ENCODE peak calls at places on chromosomes 4 and X, in ten cellular contexts. N is neural progenitor cell; Z is effector memory CD4-positive, alpha-beta T cell; U is tibial artery; M is cardiac muscle cell; X is aorta; H is brain microvascular endothelial cell; L is PC-3; G is HepG2; S is hepatocyte. K is an unnamed sample.

GRCh38 chrX:82333575-82333974 is 1131.7 kb downstream of the SH3BGRL start:
- DNase-seq in H (no peak), S (peak; percentile 8), Z (no peak), G (no peak), X (no peak), U (no peak), L (no peak), N (no peak), M (no peak), K (no peak)

GRCh38 chrX:103818844-103819243 is 13.2 kb downstream of the RAB9B start:
- DNase-seq in S (peak; percentile 11), H (no peak), N (no peak), G (no peak), Z (no peak), L (no peak), X (no peak), M (peak; percentile 31), U (no peak), K (no peak)

GRCh38 chr4:107647591-107647990 is 72.4 kb downstream of the PAPSS1 start:
- DNase-seq in X (no peak), U (no peak), Z (no peak), N (no peak), G (no peak), H (no peak), M (no peak), L (no peak), S (no peak), K (no peak)

GRCh38 chr4:156378053-156378665 is 424.5 kb upstream of the CTSO start:
- DNase-seq in H (peak; percentile 38), Z (no peak), M (peak; percentile 41), S (peak; percentile 58), X (no peak), U (no peak), N (peak; percentile 50), G (peak; percentile 2), L (peak; percentile 63), K (no peak)

GRCh38 chrX:68826113-68826980 is 2.5 kb upstream of the EFNB1 start:
- DNase-seq in H (no peak), Z (no peak), U (no peak), S (no peak), L (no peak), G (peak; percentile 29), N (no peak), X (no peak), M (no peak), K (no peak)

GRCh38 chrX:67544871-67545771 is 1.3 kb downstream of the AR start:
- DNase-seq in S (peak; percentile 44), L (no peak), G (no peak), M (peak; percentile 33), X (peak; percentile 78), N (peak; percentile 48), H (peak; percentile 18), Z (no peak), U (peak; percentile 64), K (no peak)

GRCh38 chrX:154734101-154734781 is 16.6 kb downstream of the GAB3 start:
- DNase-seq in L (peak; percentile 43), H (peak; percentile 80), U (peak; percentile 72), N (no peak), S (no peak), X (no peak), G (no peak), M (peak; percentile 84), Z (no peak), K (no peak)

GRCh38 chr4:1333256-1333655 is 13.8 kb upstream of the UVSSA start:
- DNase-seq in S (no peak), U (peak; percentile 64), X (no peak), Z (no peak), L (no peak), H (no peak), G (no peak), N (no peak), M (no peak), K (no peak)

GRCh38 chrX:129649268-129650182 is 5.2 kb downstream of the APLN start:
- DNase-seq in X (no peak), N (no peak), Z (no peak), G (no peak), U (no peak), M (peak; percentile 37), H (peak; percentile 24), L (peak; percentile 63), S (no peak), K (no peak)

GRCh38 chrX:129652565-129653169 is 2.1 kb downstream of the APLN start:
- DNase-seq in G (no peak), N (no peak), S (no peak), M (no peak), U (no peak), Z (no peak), H (no peak), L (no peak), X (no peak), K (no peak)

GRCh38 chrX:129651756-129652564 is 2.8 kb downstream of the APLN start:
- DNase-seq in X (no peak), U (no peak), G (no peak), L (no peak), N (no peak), S (no peak), Z (no peak), H (no peak), M (no peak), K (no peak)

GRCh38 chrX:129650183-129650689 is 4.5 kb downstream of the APLN start:
- DNase-seq in N (no peak), S (no peak), L (no peak), U (no peak), Z (no peak), G (no peak), X (no peak), H (no peak), M (no peak), K (no peak)

DNA sequence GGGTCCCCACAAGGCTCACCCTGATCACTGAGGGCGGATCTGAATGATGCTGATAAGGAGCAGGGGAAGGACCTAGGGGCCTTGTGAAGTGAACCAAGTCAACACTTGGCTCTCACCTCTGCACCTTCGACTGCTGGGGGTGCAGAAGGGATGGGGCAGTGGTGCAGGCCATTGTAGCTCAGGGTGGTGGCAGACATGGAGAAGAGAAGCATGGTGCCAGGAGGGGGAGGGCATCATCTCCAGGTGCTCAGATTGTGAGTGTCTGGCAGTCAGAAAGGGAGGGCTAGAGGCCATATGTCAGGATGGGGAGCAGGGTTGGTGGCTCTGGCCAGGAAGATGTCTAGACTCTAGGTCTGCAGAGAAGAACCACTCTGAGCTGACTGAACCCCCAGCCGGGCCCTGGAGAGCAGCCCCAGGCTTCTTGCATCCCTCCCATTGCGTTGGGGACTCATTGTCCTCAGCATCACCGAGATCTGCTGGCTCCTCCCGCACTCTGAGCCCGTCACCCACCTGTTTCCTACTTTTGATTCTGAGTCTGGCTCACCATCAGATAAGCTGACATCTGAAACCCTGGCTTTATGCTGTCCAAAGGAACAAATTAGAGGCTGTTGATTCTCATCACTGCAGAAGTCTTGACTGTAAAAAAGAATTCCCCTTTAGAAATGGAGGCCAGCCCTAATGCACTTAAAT is 3.8 kb downstream of the APLN start:
- DNase-seq in H (no peak), Z (no peak), G (no peak), L (no peak), X (no peak), S (no peak), U (no peak), N (no peak), M (no peak), K (no peak)
- H3K27me3 ChIP-seq in H (no peaks in the 10 kb centered on the region), Z (peaks cover 3% of the 10 kb centered on the region), G (peaks cover 29% of the 10 kb centered on the region), L (no peaks in the 10 kb centered on the region), X (no peaks in the 10 kb centered on the region), S (peaks cover 10% of the 10 kb centered on the region), U (no peaks in the 10 kb centered on the region), N (peaks cover 56% of the 10 kb centered on the region), M (peaks cover 48% of the 10 kb centered on the region), K (no peaks in the 10 kb centered on the region)

GRCh38 chr4:56859841-56860240 is 38.3 kb upstream of the SPINK2 start:
- DNase-seq in G (no peak), S (no peak), Z (no peak), H (no peak), L (no peak), U (no peak), X (no peak), M (no peak), N (no peak), K (no peak)

GRCh38 chr4:56860781-56861180 is 39.3 kb upstream of the SPINK2 start:
- DNase-seq in Z (no peak), H (no peak), L (no peak), M (no peak), U (no peak), X (no peak), G (no peak), N (no peak), S (no peak), K (no peak)

GRCh38 chr4:56858302-56858644 is 36.8 kb upstream of the SPINK2 start:
- DNase-seq in G (no peak), L (no peak), S (no peak), M (no peak), H (no peak), U (no peak), N (no peak), X (no peak), Z (no peak), K (no peak)

GRCh38 chr4:56863441-56864129 is 42.1 kb upstream of the SPINK2 start:
- DNase-seq in S (no peak), N (no peak), H (no peak), G (no peak), Z (no peak), L (no peak), X (no peak), M (no peak), U (no peak), K (no peak)

GRCh38 chr4:56861365-56861764 is 39.9 kb upstream of the SPINK2 start:
- DNase-seq in Z (no peak), X (no peak), N (peak; percentile 29), M (peak; percentile 15), U (no peak), L (peak; percentile 31), H (peak; percentile 18), S (peak; percentile 11), G (no peak), K (peak; percentile 7)
- H3K27me3 ChIP-seq in Z (no peaks in the 10 kb centered on the region), X (no peaks in the 10 kb centered on the region), N (no peaks in the 10 kb centered on the region), M (no peaks in the 10 kb centered on the region), U (no peaks in the 10 kb centered on the region), L (no peaks in the 10 kb centered on the region), H (no peaks in the 10 kb centered on the region), S (no peaks in the 10 kb centered on the region), G (no peaks in the 10 kb centered on the region), K (no peaks in the 10 kb centered on the region)

GRCh38 chrX:20567108-20567507 is 300.4 kb upstream of the RPS6KA3 start:
- DNase-seq in X (no peak), U (no peak), H (no peak), S (no peak), L (no peak), G (no peak), M (no peak), Z (no peak), N (no peak), K (no peak)

DNA sequence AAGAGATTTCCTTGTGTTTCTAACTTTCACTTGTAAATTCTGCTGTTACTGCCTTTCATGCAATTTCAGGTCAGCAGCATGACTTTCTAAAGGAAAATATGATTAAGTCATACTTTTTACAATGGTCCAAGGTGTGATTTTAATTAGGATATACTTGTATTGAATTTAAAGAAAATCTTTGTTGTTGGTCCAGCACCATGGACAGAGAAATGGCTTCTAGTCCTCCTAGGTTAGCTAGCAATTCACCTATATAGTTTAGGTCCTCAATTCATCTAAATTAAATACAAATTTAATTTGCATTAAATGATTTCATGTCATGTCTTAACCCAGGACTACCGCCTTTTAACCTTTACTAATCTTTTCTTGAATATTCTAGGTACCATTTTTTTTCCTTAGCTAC is 304.9 kb upstream of the RPS6KA3 start:
- DNase-seq in U (no peak), H (no peak), L (peak; percentile 37), M (peak; percentile 2), X (no peak), G (no peak), N (peak; percentile 13), S (peak; percentile 31), Z (no peak), K (no peak)
- H3K27me3 ChIP-seq in U (no peaks in the 10 kb centered on the region), H (no peaks in the 10 kb centered on the region), L (no peaks in the 10 kb centered on the region), M (no peaks in the 10 kb centered on the region), X (no peaks in the 10 kb centered on the region), G (no peaks in the 10 kb centered on the region), N (no peaks in the 10 kb centered on the region), S (no peaks in the 10 kb centered on the region), Z (no peaks in the 10 kb centered on the region), K (no peaks in the 10 kb centered on the region)

DNA sequence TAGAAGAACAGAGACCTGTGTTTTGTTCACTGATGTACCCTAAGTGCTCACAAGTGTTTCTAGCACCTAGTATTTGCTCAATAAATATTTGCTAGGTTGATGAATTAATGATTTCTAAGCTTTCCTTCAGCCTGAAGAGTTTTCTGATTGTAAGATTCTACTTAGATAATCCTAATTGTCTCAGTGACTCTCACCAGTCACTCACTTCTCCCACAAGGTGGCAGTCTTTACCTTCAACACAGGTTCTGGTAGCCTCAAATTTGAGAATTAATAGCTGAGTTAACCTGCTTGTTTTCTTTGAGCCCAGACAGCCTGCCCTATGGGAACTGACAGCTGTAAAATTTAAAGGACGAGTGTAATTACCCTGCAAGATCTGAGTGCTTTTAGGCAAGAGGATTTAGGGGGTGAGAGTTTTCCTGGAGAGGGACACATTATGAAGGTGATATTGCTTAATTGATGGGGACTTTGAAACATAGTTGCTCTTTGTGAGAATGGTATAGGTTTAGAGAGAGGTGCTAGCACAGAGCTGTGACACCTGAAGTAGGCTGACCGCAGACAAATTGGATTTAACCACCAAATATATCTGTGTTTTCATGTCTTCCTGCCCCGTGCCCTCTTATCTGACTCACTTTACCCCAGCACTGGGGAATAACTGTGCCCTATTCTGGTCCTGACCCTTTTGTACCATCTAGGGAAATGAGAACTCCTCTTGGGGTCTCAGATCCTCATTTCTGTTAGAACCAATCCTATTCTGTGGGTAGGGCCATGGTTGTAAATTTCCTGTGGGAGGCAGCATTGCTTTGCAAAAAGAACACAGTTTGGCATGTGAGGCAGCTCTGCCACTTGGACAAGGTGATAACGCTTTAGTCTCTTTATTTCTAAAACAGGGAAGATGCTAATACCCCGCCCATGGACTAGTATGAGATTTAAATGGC is 27.7 kb downstream of the CD38 start:
- DNase-seq in U (no peak), G (peak; percentile 53), L (peak; percentile 79), M (peak; percentile 73), N (peak; percentile 78), Z (peak; percentile 12), S (peak; percentile 77), H (peak; percentile 57), X (no peak), K (no peak)
- H3K27me3 ChIP-seq in U (no peaks in the 10 kb centered on the region), G (peaks cover 8% of the 10 kb centered on the region), L (no peaks in the 10 kb centered on the region), M (no peaks in the 10 kb centered on the region), N (no peaks in the 10 kb centered on the region), Z (no peaks in the 10 kb centered on the region), S (no peaks in the 10 kb centered on the region), H (no peaks in the 10 kb centered on the region), X (no peaks in the 10 kb centered on the region), K (no peaks in the 10 kb centered on the region)

K was measured in Caco-2.